ENCODE peak calls at places on chromosomes 5 and 9, in seven cellular contexts. Y is BE2C; M is left colon; P is amygdala; C is cardiac muscle cell; R is activated effector memory CD4-positive, alpha-beta T cell treated with anti-CD3 and anti-CD28 coated beads, Interleukin-2, amount 50 U/mL, for 16 hours; G is AG04450. B is an unnamed sample.

GRCh38 chr5:153515269-153515668 is 24.8 kb downstream of the GRIA1 start:
- DNase-seq in Y (no peak), M (no peak), P (no peak), C (peak; percentile 55), R (no peak), G (no peak), B (no peak)

GRCh38 chr5:32852535-32852934 is 141.4 kb downstream of the NPR3 start:
- DNase-seq in Y (no peak), M (no peak), P (no peak), C (peak; percentile 55), R (no peak), G (peak; percentile 69), B (no peak)

GRCh38 chr5:65925094-65925600 is 1.2 kb upstream of the ERBIN start:
- DNase-seq in Y (peak; percentile 65), M (peak; percentile 71), P (peak; percentile 66), C (peak; percentile 82), R (peak; percentile 90), G (peak; percentile 26), B (peak; percentile 55)

GRCh38 chr5:14665110-14665822 is 748 bp downstream of the OTULIN start:
- DNase-seq in Y (peak; percentile 18), M (peak; percentile 78), P (no peak), C (no peak), R (peak; percentile 78), G (no peak), B (peak; percentile 26)

GRCh38 chr9:128421474-128422010 is 885 bp downstream of the CERCAM start:
- DNase-seq in Y (no peak), M (no peak), P (no peak), C (peak; percentile 34), R (no peak), G (no peak), B (no peak)

GRCh38 chr5:139882961-139883539 is 87.4 kb downstream of the PSD2 start:
- DNase-seq in Y (peak; percentile 40), M (no peak), P (no peak), C (no peak), R (no peak), G (no peak), B (no peak)

GRCh38 chr9:6414291-6414690 is 1.3 kb downstream of the UHRF2 start:
- DNase-seq in Y (no peak), M (no peak), P (no peak), C (peak; percentile 60), R (no peak), G (peak; percentile 21), B (no peak)

GRCh38 chr5:87435144-87435694 is 22.5 kb upstream of the CCNH start:
- DNase-seq in Y (no peak), M (no peak), P (no peak), C (no peak), R (no peak), G (no peak), B (no peak)

GRCh38 chr9:130320697-130321080 is 55.1 kb downstream of the HMCN2 start:
- DNase-seq in Y (peak; percentile 65), M (no peak), P (no peak), C (no peak), R (no peak), G (no peak), B (no peak)

GRCh38 chr9:123438321-123438720 is 82.3 kb downstream of the CRB2 start:
- DNase-seq in Y (no peak), M (no peak), P (no peak), C (peak; percentile 46), R (peak; percentile 14), G (no peak), B (no peak)

GRCh38 chr5:157100140-157100679 is 8.6 kb downstream of the HAVCR2 start:
- DNase-seq in Y (no peak), M (no peak), P (no peak), C (peak; percentile 33), R (no peak), G (no peak), B (no peak)